ENCODE peak calls at places on chromosomes 11 and 22, in four cellular contexts. E is astrocyte, Q is adrenal gland, I is fibroblast of villous mesenchyme. J is an unnamed sample.

GRCh38 chr11:2269601-2270321 is 627 bp downstream of the ASCL2 start:
- DNase-seq in E (peak; percentile 49), Q (peak; percentile 53), I (peak; percentile 54), J (peak; percentile 44)

GRCh38 chr22:26476705-26477340 is 6.8 kb downstream of the HPS4 start:
- DNase-seq in E (peak; percentile 91), Q (no peak), I (peak; percentile 23), J (peak; percentile 54)

GRCh38 chr11:134401825-134402809 is 9.9 kb downstream of the B3GAT1 start:
- DNase-seq in E (no peak), Q (no peak), I (no peak), J (no peak)

GRCh38 chr11:134589155-134589554 is 177.1 kb upstream of the B3GAT1 start:
- DNase-seq in E (no peak), Q (no peak), I (no peak), J (no peak)

GRCh38 chr11:61325649-61326414 is 7.1 kb downstream of the DDB1 start:
- DNase-seq in E (peak; percentile 16), Q (peak; percentile 81), I (no peak), J (no peak)

GRCh38 chr11:64028398-64029115 is 7.2 kb upstream of the FLRT1 start:
- DNase-seq in E (peak; percentile 16), Q (no peak), I (peak; percentile 24), J (no peak)

GRCh38 chr11:2653930-2654739 is 45.7 kb downstream of the KCNQ1OT1 start:
- DNase-seq in E (no peak), Q (peak; percentile 47), I (no peak), J (no peak)

GRCh38 chr22:19876314-19876940 is 21.8 kb upstream of the GNB1L start:
- DNase-seq in E (no peak), Q (peak; percentile 46), I (no peak), J (no peak)

GRCh38 chr11:69085490-69086095 is 36.9 kb downstream of the TPCN2 start:
- DNase-seq in E (no peak), Q (no peak), I (no peak), J (no peak)

GRCh38 chr11:32118025-32118974 is 27.4 kb downstream of the RCN1 start:
- DNase-seq in E (peak; percentile 72), Q (peak; percentile 69), I (peak; percentile 32), J (peak; percentile 25)

GRCh38 chr22:22109693-22110466 is 127.3 kb upstream of the TOP3B start:
- DNase-seq in E (no peak), Q (no peak), I (no peak), J (no peak)

GRCh38 chr22:43485717-43486116 is 73.9 kb downstream of the MPPED1 start:
- DNase-seq in E (no peak), Q (no peak), I (no peak), J (no peak)

GRCh38 chr22:20319041-20319744 is 667 bp downstream of the DGCR6L start:
- DNase-seq in E (no peak), Q (peak; percentile 56), I (peak; percentile 19), J (no peak)

GRCh38 chr11:115612331-115612730 is 108.1 kb upstream of the CADM1 start:
- DNase-seq in E (peak; percentile 74), Q (peak; percentile 4), I (no peak), J (peak; percentile 61)

GRCh38 chr11:35185696-35186095 is 46.7 kb downstream of the CD44 start:
- DNase-seq in E (peak; percentile 59), Q (no peak), I (peak; percentile 50), J (peak; percentile 79)

GRCh38 chr22:17931400-17931825 is 92.9 kb downstream of the MICAL3 start:
- DNase-seq in E (no peak), Q (peak; percentile 89), I (no peak), J (peak; percentile 49)

GRCh38 chr11:45142241-45142885 is 4.1 kb upstream of the PRDM11 start:
- DNase-seq in E (no peak), Q (peak; percentile 60), I (no peak), J (peak; percentile 40)

GRCh38 chr22:23537421-23537820 is 42.7 kb downstream of the IGLL1 start:
- DNase-seq in E (no peak), Q (no peak), I (no peak), J (no peak)

GRCh38 chr22:30295576-30295975 is 6.3 kb upstream of the CASTOR1 start:
- DNase-seq in E (no peak), Q (no peak), I (no peak), J (no peak)

GRCh38 chr11:117658809-117659208 is 138.2 kb downstream of the DSCAML1 start:
- DNase-seq in E (no peak), Q (no peak), I (no peak), J (no peak)

GRCh38 chr22:18952022-18952421 is 15.9 kb upstream of the PRODH start:
- DNase-seq in E (no peak), Q (no peak), I (no peak), J (no peak)

GRCh38 chr22:27420817-27421361 is 380.7 kb downstream of the MN1 start:
- DNase-seq in E (peak; percentile 96), Q (peak; percentile 77), I (peak; percentile 60), J (peak; percentile 97)

GRCh38 chr11:83220279-83220678 is 26.8 kb downstream of the ANKRD42 start:
- DNase-seq in E (peak; percentile 16), Q (no peak), I (no peak), J (no peak)

GRCh38 chr11:95413761-95414160 is 182.8 kb upstream of the SESN3 start:
- DNase-seq in E (no peak), Q (no peak), I (no peak), J (peak; percentile 5)

GRCh38 chr11:123607781-123608180 is 46.6 kb downstream of the SCN3B start:
- DNase-seq in E (no peak), Q (no peak), I (no peak), J (no peak)

GRCh38 chr22:49928571-49929552 is 10.4 kb downstream of the CRELD2 start:
- DNase-seq in E (no peak), Q (no peak), I (no peak), J (no peak)

GRCh38 chr22:32803020-32803758 is 1.7 kb downstream of the TIMP3 start:
- DNase-seq in E (peak; percentile 77), Q (no peak), I (peak; percentile 63), J (peak; percentile 63)

GRCh38 chr11:96045622-96046456 is 121.9 kb upstream of the MTMR2 start:
- DNase-seq in E (peak; percentile 84), Q (no peak), I (peak; percentile 50), J (peak; percentile 93)

GRCh38 chr11:75733346-75734107 is 15.9 kb downstream of the MOGAT2 start:
- DNase-seq in E (peak; percentile 57), Q (peak; percentile 25), I (no peak), J (peak; percentile 9)
- H3K4me3 ChIP-seq in E (no peak overlapping the region), Q (no peak overlapping the region), I (no peak overlapping the region), J (no peak overlapping the region)

DNA sequence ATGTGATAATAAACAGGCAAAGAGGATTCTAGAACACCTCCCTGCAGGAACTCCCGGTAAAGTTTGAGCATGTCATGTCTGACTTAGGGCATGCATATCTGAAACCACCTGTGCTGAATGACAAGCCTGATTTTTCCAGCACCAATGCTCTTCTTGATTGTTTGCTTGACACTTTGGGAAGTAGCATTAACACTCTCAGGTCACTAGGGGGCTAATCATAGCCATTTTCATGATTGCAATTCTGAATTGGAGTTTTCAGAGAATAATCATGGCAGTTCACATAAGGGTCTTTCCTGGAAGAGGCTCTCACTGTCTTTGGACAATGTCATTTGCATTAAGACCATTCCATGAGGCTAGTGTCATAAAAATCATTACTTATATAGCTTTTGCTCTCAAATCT is 234.4 kb upstream of the MTNR1B start:
- DNase-seq in E (no peak), Q (no peak), I (no peak), J (no peak)
- TF ChIP-seq CTCF in E (peak; percentile 40), Q (no peak), I (peak; percentile 37), J (peak; percentile 56)

DNA sequence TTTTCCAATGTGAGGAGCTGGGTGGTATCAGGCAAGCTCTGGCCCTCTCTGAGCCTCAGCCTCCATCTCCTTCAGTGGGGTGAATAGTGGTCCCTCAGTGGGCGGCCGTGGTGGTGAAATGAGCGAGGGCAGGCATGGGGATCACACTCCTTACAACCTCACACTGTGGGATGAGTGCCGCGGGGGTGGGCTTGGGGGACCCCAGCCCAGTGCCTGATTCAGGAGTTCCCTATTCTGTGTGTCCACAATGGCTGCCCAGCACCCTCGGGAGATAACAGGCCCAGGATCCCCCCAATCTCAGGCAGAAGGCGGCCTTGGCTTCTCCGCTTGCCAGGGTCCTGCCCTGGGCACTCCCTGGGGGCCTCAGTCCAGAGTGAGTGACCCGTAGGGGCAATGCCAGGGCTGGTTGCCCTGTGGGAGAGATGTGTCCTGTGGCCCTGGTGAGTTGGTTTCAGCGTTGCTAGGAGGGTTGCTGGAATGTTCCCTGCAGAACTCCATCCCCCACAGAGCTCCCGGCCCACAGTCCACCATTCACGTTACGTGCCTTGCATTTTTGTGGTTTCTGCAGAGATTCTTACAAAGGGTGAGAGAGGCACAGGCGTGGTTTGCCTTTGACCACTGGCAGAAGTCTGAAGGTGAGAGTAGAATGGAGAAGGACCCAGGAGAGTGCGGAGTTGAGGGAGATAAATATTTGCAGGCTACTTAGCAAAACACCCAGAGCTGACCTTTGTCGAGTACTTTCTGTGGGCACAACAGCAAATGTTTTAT is 2.9 kb downstream of the ALDH3B1 start:
- DNase-seq in E (peak; percentile 96), Q (no peak), I (peak; percentile 93), J (peak; percentile 98)
- H3K4me3 ChIP-seq in E (peak overlapping the region; percentile 18), Q (no peak overlapping the region), I (peak overlapping the region; percentile 10), J (no peak overlapping the region)

GRCh38 chr11:304061-304506 is 3.5 kb upstream of the IFITM2 start:
- DNase-seq in E (no peak), Q (no peak), I (no peak), J (no peak)

GRCh38 chr11:306645-307371 is 808 bp upstream of the IFITM2 start:
- DNase-seq in E (no peak), Q (no peak), I (no peak), J (no peak)

GRCh38 chr11:305834-306211 is 1.8 kb upstream of the IFITM2 start:
- DNase-seq in E (no peak), Q (no peak), I (no peak), J (no peak)

GRCh38 chr11:303359-303758 is 4.0 kb upstream of the IFITM5 start:
- DNase-seq in E (no peak), Q (no peak), I (no peak), J (no peak)

GRCh38 chr11:304915-305833 is 2.4 kb upstream of the IFITM2 start:
- DNase-seq in E (peak; percentile 50), Q (peak; percentile 86), I (peak; percentile 88), J (peak; percentile 83)
- TF ChIP-seq CTCF in E (peak; percentile 75), Q (peak; percentile 60), I (peak; percentile 78), J (peak; percentile 80)

J was measured in AG10803.